ENCODE peak calls at places on chromosomes 2 and 18, in nine cellular contexts. X is G401; K is activated CD4-positive, alpha-beta T cell treated with anti-CD3 and anti-CD28 coated beads for 48 hours; R is CD8-positive, alpha-beta T cell; A is K562; M is NCI-H524; J is NCI-H345; H is ovary; V is NCI-H1092 treated with DMSO at 0.1 percent for 48 hours. W is an unnamed sample.

GRCh38 chr2:163182764-163183354 is 344.3 kb upstream of the KCNH7 start:
- DNase-seq in X (no peak), R (no peak), K (no peak), A (no peak), J (peak), V (peak), M (no peak), H (no peak), W (no peak)

GRCh38 chr2:26707747-26708146 is 15.2 kb downstream of the KCNK3 start:
- DNase-seq in X (no peak), K (no peak), A (no peak), J (no peak), H (no peak), R (no peak), V (no peak), M (no peak), W (no peak)

GRCh38 chr2:25314514-25315315 is 27.0 kb downstream of the DNMT3A start:
- DNase-seq in K (peak), M (no peak), R (peak), J (peak), X (peak), V (peak), H (peak), A (no peak), W (peak)

GRCh38 chr2:225378984-225379383 is 20.5 kb upstream of the NYAP2 start:
- DNase-seq in V (no peak), A (no peak), M (no peak), K (no peak), R (no peak), H (no peak), X (no peak), J (no peak), W (no peak)

GRCh38 chr2:38554973-38555595 is 47.6 kb downstream of the HNRNPLL start:
- DNase-seq in J (no peak), A (peak), R (no peak), M (no peak), X (peak), H (no peak), V (no peak), K (no peak), W (no peak)

GRCh38 chr2:189249171-189249570 is 69.6 kb upstream of the COL5A2 start:
- DNase-seq in R (no peak), V (no peak), H (no peak), M (no peak), X (no peak), K (no peak), A (no peak), J (no peak), W (no peak)

GRCh38 chr2:222656544-222657446 is 903 bp upstream of the FARSB start:
- DNase-seq in H (no peak), A (no peak), X (peak), J (no peak), K (peak), M (no peak), R (no peak), V (no peak), W (no peak)

GRCh38 chr2:17643031-17643615 is 102.6 kb downstream of the VSNL1 start:
- DNase-seq in R (no peak), H (no peak), J (no peak), V (no peak), X (no peak), K (peak), A (peak), M (no peak), W (no peak)

GRCh38 chr2:101151141-101151858 is at the start of gene TBC1D8:
- DNase-seq in A (peak), K (peak), X (peak), J (peak), V (peak), R (peak), H (peak), M (peak), W (peak)

GRCh38 chr2:160606336-160606735 is 112.7 kb upstream of the RBMS1 start:
- DNase-seq in M (no peak), V (no peak), X (no peak), K (no peak), R (no peak), H (no peak), A (no peak), J (no peak), W (no peak)

GRCh38 chr2:217795706-217796465 is 206.9 kb downstream of the TNS1 start:
- DNase-seq in J (no peak), V (no peak), H (no peak), M (no peak), K (no peak), R (no peak), A (no peak), X (no peak), W (no peak)

GRCh38 chr2:71483246-71483645 is 29.9 kb downstream of the DYSF start:
- DNase-seq in J (no peak), A (no peak), M (no peak), V (no peak), H (no peak), K (no peak), R (no peak), X (no peak), W (no peak)

GRCh38 chr2:113076917-113077669 is 9.3 kb downstream of the IL1F10 start:
- DNase-seq in H (no peak), R (no peak), A (no peak), J (no peak), V (no peak), K (no peak), X (no peak), M (no peak), W (no peak)

GRCh38 chr2:40049782-40050181 is 270.7 kb upstream of the THUMPD2 start:
- DNase-seq in A (no peak), M (no peak), K (no peak), J (no peak), H (no peak), V (no peak), R (no peak), X (no peak), W (no peak)

GRCh38 chr2:197952540-197953202 is 148.3 kb downstream of the PLCL1 start:
- DNase-seq in M (no peak), K (peak), V (no peak), J (no peak), R (no peak), A (no peak), X (no peak), H (no peak), W (no peak)

GRCh38 chr18:51196811-51197660 is 445 bp downstream of the MEX3C start:
- DNase-seq in H (peak), M (peak), X (peak), R (peak), V (peak), A (peak), J (peak), K (peak), W (no peak)

W was measured in NCI-H1694.